ENCODE peak calls at places on chromosomes 5 and 9, in six cellular contexts. B is pancreas; L is T-helper 1 cell; S is GM12865; G is stimulated activated naive CD8-positive, alpha-beta T cell treated with anti-CD3 and anti-CD28 coated beads, Interleukin-15, Interleukin-2, amounts not matched to agents 100 U/mL and 50 U/mL, for 24 hours; N is T-cell. F is an unnamed sample.

GRCh38 chr5:131436081-131436480 is 172.2 kb downstream of the CDC42SE2 start:
- DNase-seq in B (no peak), L (no peak), S (no peak), G (no peak), N (no peak), F (no peak)

GRCh38 chr9:134234001-134234660 is 69.8 kb upstream of the RNU6ATAC start:
- DNase-seq in B (no peak), L (no peak), S (no peak), G (no peak), N (no peak), F (no peak)

GRCh38 chr9:35792044-35792813 is 838 bp downstream of the NPR2 start:
- DNase-seq in B (no peak), L (no peak), S (no peak), G (no peak), N (no peak), F (no peak)

GRCh38 chr9:121048618-121049017 is 1.5 kb downstream of the C5 start:
- DNase-seq in B (no peak), L (no peak), S (no peak), G (no peak), N (no peak), F (no peak)

GRCh38 chr5:126210955-126211354 is 212.3 kb upstream of the GRAMD2B start:
- DNase-seq in B (no peak), L (no peak), S (no peak), G (no peak), N (no peak), F (no peak)

GRCh38 chr9:18596920-18597319 is 123.0 kb downstream of the ADAMTSL1 start:
- DNase-seq in B (no peak), L (no peak), S (no peak), G (no peak), N (no peak), F (no peak)

GRCh38 chr5:134566181-134566740 is 40.8 kb downstream of the JADE2 start:
- DNase-seq in B (no peak), L (no peak), S (no peak), G (no peak), N (no peak), F (no peak)

GRCh38 chr9:77649109-77649812 is 1.1 kb upstream of the GNA14 start:
- DNase-seq in B (no peak), L (no peak), S (no peak), G (no peak), N (no peak), F (peak)

GRCh38 chr5:124343451-124343867 is 403.0 kb downstream of the ZNF608 start:
- DNase-seq in B (no peak), L (no peak), S (no peak), G (no peak), N (no peak), F (no peak)

GRCh38 chr9:38227656-38228055 is 158.6 kb upstream of the SHB start:
- DNase-seq in B (no peak), L (no peak), S (peak), G (peak), N (no peak), F (peak)

GRCh38 chr9:90915693-90916092 is 114.1 kb downstream of the SYK start:
- DNase-seq in B (no peak), L (no peak), S (peak), G (peak), N (no peak), F (peak)

GRCh38 chr5:32275421-32275765 is 37.3 kb downstream of the MTMR12 start:
- DNase-seq in B (no peak), L (no peak), S (no peak), G (no peak), N (no peak), F (no peak)

GRCh38 chr5:144187699-144188294 is 17.1 kb downstream of the KCTD16 start:
- DNase-seq in B (no peak), L (peak), S (peak), G (peak), N (peak), F (no peak)

GRCh38 chr9:122192914-122193525 is 33.3 kb downstream of the MORN5 start:
- DNase-seq in B (no peak), L (no peak), S (no peak), G (no peak), N (no peak), F (no peak)

GRCh38 chr5:32498484-32498883 is 53.9 kb upstream of the ZFR start:
- DNase-seq in B (no peak), L (no peak), S (no peak), G (no peak), N (no peak), F (no peak)

GRCh38 chr9:117413346-117414219 is 1.3 kb downstream of the ASTN2 start:
- DNase-seq in B (peak), L (no peak), S (no peak), G (no peak), N (no peak), F (peak)

GRCh38 chr5:6791031-6791577 is 77.9 kb downstream of the TENT4A start:
- DNase-seq in B (no peak), L (no peak), S (no peak), G (no peak), N (no peak), F (no peak)